ENCODE peak calls at places on chromosomes 4 and X, in eight cellular contexts. Q, Z, V, X, T, U, I and R are unnamed samples.
A peak's percentile ranks its signal among the peaks of the same experiment; 100 is the strongest.

GRCh38 chrX:141662781-141663180 is 35.8 kb downstream of the SPANXD start:
- DNase-seq in Q (no peak), Z (no peak), V (no peak), X (no peak), T (no peak), U (no peak), I (no peak), R (no peak)

GRCh38 chrX:134373736-134374135 is 86.2 kb upstream of the HPRT1 start:
- DNase-seq in Q (no peak), Z (no peak), V (no peak), X (no peak), T (no peak), U (no peak), I (no peak), R (no peak)

GRCh38 chr4:152351080-152351479 is 184.8 kb downstream of the FBXW7 start:
- DNase-seq in Q (no peak), Z (no peak), V (no peak), X (no peak), T (no peak), U (no peak), I (no peak), R (no peak)

GRCh38 chr4:36785965-36786364 is 458.6 kb upstream of the NWD2 start:
- DNase-seq in Q (no peak), Z (no peak), V (no peak), X (no peak), T (no peak), U (no peak), I (no peak), R (no peak)

GRCh38 chr4:132838244-132838643 is 310.9 kb upstream of the PCDH10 start:
- DNase-seq in Q (no peak), Z (no peak), V (no peak), X (no peak), T (no peak), U (no peak), I (no peak), R (no peak)

GRCh38 chr4:112127736-112128322 is 17.4 kb upstream of the FAM241A start:
- DNase-seq in Q (no peak), Z (peak; percentile 38), V (no peak), X (no peak), T (no peak), U (peak; percentile 23), I (peak; percentile 59), R (no peak)

GRCh38 chr4:180234730-180235129 is 2008.5 kb upstream of the TENM3 start:
- DNase-seq in Q (no peak), Z (no peak), V (no peak), X (no peak), T (no peak), U (no peak), I (no peak), R (no peak)

GRCh38 chrX:9456250-9457074 is 8.4 kb upstream of the TBL1X start:
- DNase-seq in Q (no peak), Z (no peak), V (no peak), X (no peak), T (no peak), U (no peak), I (peak; percentile 11), R (no peak)

GRCh38 chr4:10061650-10062415 is 40.5 kb upstream of the SLC2A9 start:
- DNase-seq in Q (no peak), Z (peak; percentile 45), V (no peak), X (no peak), T (no peak), U (peak; percentile 69), I (peak; percentile 67), R (no peak)

GRCh38 chrX:84186603-84187358 is 1.2 kb downstream of the RPS6KA6 start:
- DNase-seq in Q (peak; percentile 3), Z (peak; percentile 12), V (no peak), X (no peak), T (no peak), U (peak; percentile 12), I (peak; percentile 48), R (no peak)

GRCh38 chr4:143381171-143382118 is 44.8 kb downstream of the GAB1 start:
- DNase-seq in Q (no peak), Z (peak; percentile 89), V (peak; percentile 92), X (no peak), T (no peak), U (peak; percentile 81), I (peak; percentile 88), R (no peak)

GRCh38 chr4:165398570-165398969 is 19.8 kb downstream of the CPE start:
- DNase-seq in Q (peak; percentile 9), Z (peak; percentile 3), V (no peak), X (peak; percentile 30), T (peak; percentile 89), U (peak; percentile 12), I (no peak), R (no peak)

GRCh38 chrX:30876367-30876766 is 12.7 kb downstream of the TAB3 start:
- DNase-seq in Q (no peak), Z (no peak), V (no peak), X (no peak), T (no peak), U (peak; percentile 70), I (no peak), R (no peak)

GRCh38 chr4:123233409-123233808 is 163.2 kb upstream of the SPRY1 start:
- DNase-seq in Q (no peak), Z (peak; percentile 19), V (no peak), X (no peak), T (no peak), U (no peak), I (no peak), R (no peak)

GRCh38 chrX:133655262-133655913 is 240.1 kb upstream of the GPC4 start:
- DNase-seq in Q (no peak), Z (no peak), V (no peak), X (no peak), T (no peak), U (no peak), I (no peak), R (no peak)

GRCh38 chr4:142350886-142351285 is 495.2 kb downstream of the INPP4B start:
- DNase-seq in Q (no peak), Z (peak; percentile 27), V (no peak), X (no peak), T (no peak), U (no peak), I (peak; percentile 67), R (no peak)

GRCh38 chr4:658681-659667 is 15.1 kb downstream of the ATP5ME start:
- DNase-seq in Q (no peak), Z (no peak), V (peak; percentile 49), X (no peak), T (no peak), U (no peak), I (no peak), R (no peak)

GRCh38 chr4:144687466-144687865 is 41.5 kb downstream of the HHIP start:
- DNase-seq in Q (no peak), Z (no peak), V (no peak), X (no peak), T (no peak), U (peak; percentile 33), I (no peak), R (no peak)